ENCODE peak calls at places on chromosomes 1 and 21, in seven cellular contexts. One of them, this sample, is unnamed.

GRCh38 chr1:204150702-204151561 is 912 bp downstream of the ETNK2 start:
- DNase-seq in colonic mucosa: no peak
- DNase-seq in nephron progenitor cell: peak; percentile 34
- DNase-seq in GM20000: no peak
- DNase-seq in foreskin fibroblast: peak; percentile 26
- DNase-seq in cardiac muscle cell: no peak
- DNase-seq in fibroblast of mammary gland: no peak
- DNase-seq in this sample: no peak

GRCh38 chr1:44508397-44508745 is 103.3 kb downstream of the RNF220 start:
- DNase-seq in foreskin fibroblast: no peak
- DNase-seq in nephron progenitor cell: no peak
- DNase-seq in colonic mucosa: no peak
- DNase-seq in cardiac muscle cell: no peak
- DNase-seq in fibroblast of mammary gland: no peak
- DNase-seq in GM20000: no peak
- DNase-seq in this sample: no peak

GRCh38 chr21:45104560-45104959 is 30.2 kb downstream of the ADARB1 start:
- DNase-seq in foreskin fibroblast: no peak
- DNase-seq in cardiac muscle cell: no peak
- DNase-seq in nephron progenitor cell: no peak
- DNase-seq in fibroblast of mammary gland: no peak
- DNase-seq in GM20000: no peak
- DNase-seq in colonic mucosa: peak; percentile 68
- DNase-seq in this sample: no peak

GRCh38 chr1:25744140-25744581 is 55.8 kb upstream of the SELENON start:
- DNase-seq in cardiac muscle cell: peak; percentile 62
- DNase-seq in nephron progenitor cell: peak; percentile 38
- DNase-seq in GM20000: no peak
- DNase-seq in fibroblast of mammary gland: peak; percentile 68
- DNase-seq in colonic mucosa: peak; percentile 65
- DNase-seq in foreskin fibroblast: peak; percentile 80
- DNase-seq in this sample: no peak

GRCh38 chr1:175471039-175471800 is 272.2 kb downstream of the TNR start:
- DNase-seq in fibroblast of mammary gland: peak; percentile 3
- DNase-seq in colonic mucosa: no peak
- DNase-seq in foreskin fibroblast: peak; percentile 7
- DNase-seq in GM20000: no peak
- DNase-seq in cardiac muscle cell: no peak
- DNase-seq in nephron progenitor cell: no peak
- DNase-seq in this sample: no peak

GRCh38 chr1:208977012-208977411 is 606.5 kb upstream of the CAMK1G start:
- DNase-seq in GM20000: no peak
- DNase-seq in foreskin fibroblast: peak; percentile 58
- DNase-seq in fibroblast of mammary gland: peak; percentile 28
- DNase-seq in colonic mucosa: no peak
- DNase-seq in nephron progenitor cell: no peak
- DNase-seq in cardiac muscle cell: no peak
- DNase-seq in this sample: no peak

GRCh38 chr21:44436958-44437357 is 18.4 kb upstream of the LRRC3 start:
- DNase-seq in foreskin fibroblast: no peak
- DNase-seq in colonic mucosa: no peak
- DNase-seq in GM20000: no peak
- DNase-seq in fibroblast of mammary gland: no peak
- DNase-seq in nephron progenitor cell: no peak
- DNase-seq in cardiac muscle cell: no peak
- DNase-seq in this sample: no peak

GRCh38 chr1:8077120-8077573 is 51.0 kb upstream of the ERRFI1 start:
- DNase-seq in cardiac muscle cell: peak; percentile 66
- DNase-seq in nephron progenitor cell: no peak
- DNase-seq in foreskin fibroblast: peak; percentile 84
- DNase-seq in colonic mucosa: peak; percentile 72
- DNase-seq in fibroblast of mammary gland: peak; percentile 99
- DNase-seq in GM20000: no peak
- DNase-seq in this sample: no peak

GRCh38 chr21:27155130-27155500 is 188.2 kb upstream of the ADAMTS5 start:
- DNase-seq in fibroblast of mammary gland: no peak
- DNase-seq in foreskin fibroblast: no peak
- DNase-seq in cardiac muscle cell: no peak
- DNase-seq in GM20000: no peak
- DNase-seq in colonic mucosa: no peak
- DNase-seq in nephron progenitor cell: no peak
- DNase-seq in this sample: no peak

GRCh38 chr21:29297483-29298347 is 1.0 kb upstream of the BACH1 start:
- DNase-seq in cardiac muscle cell: no peak
- DNase-seq in nephron progenitor cell: no peak
- DNase-seq in fibroblast of mammary gland: no peak
- DNase-seq in foreskin fibroblast: no peak
- DNase-seq in GM20000: no peak
- DNase-seq in colonic mucosa: no peak
- DNase-seq in this sample: no peak

GRCh38 chr1:115430717-115431116 is 92.7 kb upstream of the NGF start:
- DNase-seq in GM20000: no peak
- DNase-seq in fibroblast of mammary gland: peak; percentile 98
- DNase-seq in foreskin fibroblast: peak; percentile 97
- DNase-seq in colonic mucosa: no peak
- DNase-seq in cardiac muscle cell: no peak
- DNase-seq in nephron progenitor cell: no peak
- DNase-seq in this sample: no peak

GRCh38 chr1:30715216-30715615 is 8.2 kb downstream of the MATN1 start:
- DNase-seq in nephron progenitor cell: no peak
- DNase-seq in GM20000: no peak
- DNase-seq in fibroblast of mammary gland: no peak
- DNase-seq in cardiac muscle cell: no peak
- DNase-seq in colonic mucosa: peak; percentile 35
- DNase-seq in foreskin fibroblast: no peak
- DNase-seq in this sample: no peak
- TF ChIP-seq CTCF in nephron progenitor cell: peak; percentile 41
- TF ChIP-seq CTCF in GM20000: no peak
- TF ChIP-seq CTCF in fibroblast of mammary gland: peak; percentile 57
- TF ChIP-seq CTCF in cardiac muscle cell: peak; percentile 45
- TF ChIP-seq CTCF in colonic mucosa: peak; percentile 16
- TF ChIP-seq CTCF in foreskin fibroblast: peak; percentile 26
- TF ChIP-seq CTCF in this sample: peak; percentile 19

GRCh38 chr21:38289697-38290096 is 32.9 kb downstream of the KCNJ15 start:
- DNase-seq in foreskin fibroblast: peak; percentile 98
- DNase-seq in colonic mucosa: no peak
- DNase-seq in GM20000: no peak
- DNase-seq in fibroblast of mammary gland: peak; percentile 100
- DNase-seq in nephron progenitor cell: no peak
- DNase-seq in cardiac muscle cell: no peak
- DNase-seq in this sample: no peak
- TF ChIP-seq CTCF in foreskin fibroblast: no peak
- TF ChIP-seq CTCF in colonic mucosa: no peak
- TF ChIP-seq CTCF in GM20000: no peak
- TF ChIP-seq CTCF in fibroblast of mammary gland: no peak
- TF ChIP-seq CTCF in nephron progenitor cell: no peak
- TF ChIP-seq CTCF in cardiac muscle cell: no peak
- TF ChIP-seq CTCF in this sample: no peak

GRCh38 chr1:158068918-158069317 is 75.5 kb downstream of the KIRREL1 start:
- DNase-seq in colonic mucosa: no peak
- DNase-seq in GM20000: no peak
- DNase-seq in nephron progenitor cell: no peak
- DNase-seq in fibroblast of mammary gland: no peak
- DNase-seq in foreskin fibroblast: peak; percentile 65
- DNase-seq in cardiac muscle cell: no peak
- DNase-seq in this sample: no peak
- TF ChIP-seq CTCF in colonic mucosa: no peak
- TF ChIP-seq CTCF in GM20000: no peak
- TF ChIP-seq CTCF in nephron progenitor cell: no peak
- TF ChIP-seq CTCF in fibroblast of mammary gland: no peak
- TF ChIP-seq CTCF in foreskin fibroblast: no peak
- TF ChIP-seq CTCF in cardiac muscle cell: no peak
- TF ChIP-seq CTCF in this sample: no peak

GRCh38 chr1:51330331-51331201 is at the start of gene TTC39A:
- DNase-seq in GM20000: peak; percentile 70
- DNase-seq in cardiac muscle cell: peak; percentile 46
- DNase-seq in fibroblast of mammary gland: no peak
- DNase-seq in foreskin fibroblast: no peak
- DNase-seq in colonic mucosa: no peak
- DNase-seq in nephron progenitor cell: peak; percentile 48
- DNase-seq in this sample: no peak

GRCh38 chr1:51329443-51330325 is 678 bp downstream of the TTC39A start:
- DNase-seq in nephron progenitor cell: no peak
- DNase-seq in GM20000: peak; percentile 38
- DNase-seq in foreskin fibroblast: no peak
- DNase-seq in colonic mucosa: peak; percentile 83
- DNase-seq in cardiac muscle cell: no peak
- DNase-seq in fibroblast of mammary gland: no peak
- DNase-seq in this sample: no peak

GRCh38 chr1:51328926-51329325 is 1.4 kb downstream of the TTC39A start:
- DNase-seq in nephron progenitor cell: no peak
- DNase-seq in cardiac muscle cell: no peak
- DNase-seq in colonic mucosa: no peak
- DNase-seq in fibroblast of mammary gland: no peak
- DNase-seq in foreskin fibroblast: no peak
- DNase-seq in GM20000: no peak
- DNase-seq in this sample: no peak

GRCh38 chr1:51328279-51328678 is 2.1 kb downstream of the TTC39A start:
- DNase-seq in cardiac muscle cell: no peak
- DNase-seq in colonic mucosa: no peak
- DNase-seq in fibroblast of mammary gland: no peak
- DNase-seq in nephron progenitor cell: no peak
- DNase-seq in foreskin fibroblast: peak; percentile 67
- DNase-seq in GM20000: no peak
- DNase-seq in this sample: no peak

DNA sequence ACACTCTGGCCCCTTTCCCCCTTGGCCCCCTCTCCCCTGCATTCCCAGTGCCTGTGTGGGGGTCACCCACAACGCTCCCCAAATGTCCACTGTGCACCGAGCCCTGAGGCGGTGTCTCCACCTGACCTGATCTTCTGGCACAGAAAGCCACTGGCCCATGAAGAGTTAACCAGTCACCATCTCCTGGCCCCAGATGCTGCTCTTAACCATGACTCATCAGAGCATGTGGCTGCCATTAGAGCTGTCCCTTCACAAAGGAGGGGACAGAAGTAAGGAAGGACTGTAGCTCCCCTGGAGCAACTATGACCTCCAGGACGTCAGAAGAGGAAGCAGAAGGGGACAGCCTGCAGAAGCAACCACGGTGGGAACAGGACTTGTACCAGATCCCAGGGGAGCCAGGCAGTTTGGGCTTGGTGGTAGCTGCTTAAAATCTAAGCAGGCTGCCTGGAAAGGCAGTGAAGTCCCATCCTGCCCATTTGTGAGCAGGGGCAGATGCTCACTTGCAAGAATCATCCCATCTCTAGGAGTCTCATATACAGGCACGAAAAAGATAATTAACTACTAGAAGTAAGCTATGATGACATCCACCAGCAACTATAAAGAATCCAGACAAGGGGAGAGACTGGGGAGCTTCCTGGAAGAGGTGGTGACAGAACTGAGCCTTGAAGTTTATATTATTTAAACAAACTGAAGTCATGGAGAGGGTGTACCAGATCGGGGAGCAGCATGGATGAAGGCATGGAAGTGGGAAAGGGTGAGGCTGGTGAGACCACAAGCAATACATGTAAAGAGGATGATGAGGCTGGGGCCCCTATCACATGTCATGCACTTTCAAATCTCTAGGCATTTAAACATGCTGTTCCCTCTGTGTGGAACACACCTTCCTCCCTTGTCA is 1.1 kb upstream of the TTC39A start:
- DNase-seq in cardiac muscle cell: peak; percentile 50
- DNase-seq in fibroblast of mammary gland: peak; percentile 61
- DNase-seq in foreskin fibroblast: peak; percentile 74
- DNase-seq in colonic mucosa: peak; percentile 71
- DNase-seq in GM20000: peak; percentile 79
- DNase-seq in nephron progenitor cell: no peak
- DNase-seq in this sample: peak; percentile 71
- TF ChIP-seq CTCF in cardiac muscle cell: no peak
- TF ChIP-seq CTCF in fibroblast of mammary gland: no peak
- TF ChIP-seq CTCF in foreskin fibroblast: no peak
- TF ChIP-seq CTCF in colonic mucosa: no peak
- TF ChIP-seq CTCF in GM20000: no peak
- TF ChIP-seq CTCF in nephron progenitor cell: no peak
- TF ChIP-seq CTCF in this sample: no peak

GRCh38 chr1:225943582-225943981 is 2.6 kb upstream of the LEFTY2 start:
- DNase-seq in nephron progenitor cell: no peak
- DNase-seq in fibroblast of mammary gland: no peak
- DNase-seq in colonic mucosa: no peak
- DNase-seq in GM20000: no peak
- DNase-seq in cardiac muscle cell: no peak
- DNase-seq in foreskin fibroblast: no peak
- DNase-seq in this sample: no peak
- TF ChIP-seq CTCF in nephron progenitor cell: no peak
- TF ChIP-seq CTCF in fibroblast of mammary gland: no peak
- TF ChIP-seq CTCF in colonic mucosa: no peak
- TF ChIP-seq CTCF in GM20000: no peak
- TF ChIP-seq CTCF in cardiac muscle cell: no peak
- TF ChIP-seq CTCF in foreskin fibroblast: no peak
- TF ChIP-seq CTCF in this sample: no peak

GRCh38 chr1:19646771-19647319 is 2.7 kb downstream of the NBL1 start:
- DNase-seq in colonic mucosa: no peak
- DNase-seq in fibroblast of mammary gland: no peak
- DNase-seq in foreskin fibroblast: no peak
- DNase-seq in cardiac muscle cell: no peak
- DNase-seq in nephron progenitor cell: no peak
- DNase-seq in GM20000: no peak
- DNase-seq in this sample: no peak

GRCh38 chr1:19650416-19651140 is 6.5 kb downstream of the NBL1 start:
- DNase-seq in foreskin fibroblast: peak; percentile 52
- DNase-seq in cardiac muscle cell: no peak
- DNase-seq in fibroblast of mammary gland: no peak
- DNase-seq in GM20000: no peak
- DNase-seq in colonic mucosa: no peak
- DNase-seq in nephron progenitor cell: no peak
- DNase-seq in this sample: no peak

GRCh38 chr1:19648239-19648638 is 4.1 kb downstream of the NBL1 start:
- DNase-seq in fibroblast of mammary gland: no peak
- DNase-seq in foreskin fibroblast: no peak
- DNase-seq in colonic mucosa: no peak
- DNase-seq in nephron progenitor cell: no peak
- DNase-seq in GM20000: peak; percentile 16
- DNase-seq in cardiac muscle cell: no peak
- DNase-seq in this sample: no peak

GRCh38 chr1:19647643-19648042 is 3.5 kb downstream of the NBL1 start:
- DNase-seq in foreskin fibroblast: peak; percentile 66
- DNase-seq in colonic mucosa: peak; percentile 68
- DNase-seq in cardiac muscle cell: no peak
- DNase-seq in nephron progenitor cell: no peak
- DNase-seq in fibroblast of mammary gland: no peak
- DNase-seq in GM20000: peak; percentile 24
- DNase-seq in this sample: no peak

GRCh38 chr1:19648689-19649088 is 4.6 kb downstream of the NBL1 start:
- DNase-seq in fibroblast of mammary gland: peak; percentile 52
- DNase-seq in foreskin fibroblast: peak; percentile 77
- DNase-seq in cardiac muscle cell: no peak
- DNase-seq in colonic mucosa: peak; percentile 90
- DNase-seq in nephron progenitor cell: no peak
- DNase-seq in GM20000: peak; percentile 28
- DNase-seq in this sample: no peak
- TF ChIP-seq CTCF in fibroblast of mammary gland: peak; percentile 22
- TF ChIP-seq CTCF in foreskin fibroblast: peak; percentile 39
- TF ChIP-seq CTCF in cardiac muscle cell: peak; percentile 20
- TF ChIP-seq CTCF in colonic mucosa: peak; percentile 32
- TF ChIP-seq CTCF in nephron progenitor cell: no peak
- TF ChIP-seq CTCF in GM20000: peak; percentile 9
- TF ChIP-seq CTCF in this sample: peak; percentile 11